ENCODE peak calls at places on chromosomes 1 and 21, in ten cellular contexts. P, U, H, L, K, G, D, Q, A and W are unnamed samples. For H3K27me3, the result is how much of the 10 kb centered on the place peaks cover.

GRCh38 chr1:156602557-156602993 is 1.3 kb upstream of the GPATCH4 start:
- DNase-seq in P (no peak), U (no peak), H (peak), L (no peak), K (no peak), G (no peak), D (no peak), Q (no peak), A (no peak), W (no peak)

GRCh38 chr1:51063121-51063520 is 38.9 kb upstream of the C1orf185 start:
- DNase-seq in P (no peak), U (no peak), H (no peak), L (no peak), K (no peak), G (no peak), D (peak), Q (no peak), A (peak), W (peak)

GRCh38 chr1:94550800-94551241 is 9.3 kb upstream of the F3 start:
- DNase-seq in P (no peak), U (no peak), H (no peak), L (no peak), K (no peak), G (no peak), D (no peak), Q (no peak), A (no peak), W (no peak)

GRCh38 chr1:210653771-210654170 is 325.1 kb downstream of the HHAT start:
- DNase-seq in P (no peak), U (no peak), H (no peak), L (no peak), K (no peak), G (no peak), D (no peak), Q (no peak), A (no peak), W (no peak)

GRCh38 chr1:27342778-27343638 is 1.2 kb downstream of the SYTL1 start:
- DNase-seq in P (peak), U (peak), H (no peak), L (peak), K (no peak), G (no peak), D (no peak), Q (no peak), A (no peak), W (no peak)

GRCh38 chr1:29213055-29213454 is 17.7 kb downstream of the MECR start:
- DNase-seq in P (no peak), U (no peak), H (no peak), L (no peak), K (no peak), G (no peak), D (no peak), Q (no peak), A (no peak), W (no peak)

GRCh38 chr1:32219022-32219421 is 3.1 kb downstream of the TMEM234 start:
- DNase-seq in P (no peak), U (no peak), H (no peak), L (no peak), K (no peak), G (no peak), D (no peak), Q (no peak), A (no peak), W (no peak)

GRCh38 chr1:236388332-236388731 is 5.8 kb upstream of the EDARADD start:
- DNase-seq in P (no peak), U (no peak), H (no peak), L (no peak), K (no peak), G (no peak), D (no peak), Q (no peak), A (no peak), W (no peak)

GRCh38 chr1:92441316-92442311 is 45.1 kb downstream of the GFI1 start:
- DNase-seq in P (no peak), U (no peak), H (peak), L (no peak), K (no peak), G (no peak), D (no peak), Q (no peak), A (no peak), W (no peak)

GRCh38 chr1:160007577-160008200 is 24.1 kb downstream of the PIGM start:
- DNase-seq in P (no peak), U (no peak), H (peak), L (no peak), K (no peak), G (no peak), D (peak), Q (no peak), A (no peak), W (no peak)

GRCh38 chr1:66533804-66534745 is at the start of gene SGIP1:
- DNase-seq in P (peak), U (no peak), H (peak), L (peak), K (peak), G (peak), D (peak), Q (no peak), A (peak), W (peak)

GRCh38 chr21:46146856-46147255 is 8.5 kb downstream of the FTCD start:
- DNase-seq in P (peak), U (no peak), H (no peak), L (no peak), K (no peak), G (no peak), D (no peak), Q (no peak), A (no peak), W (no peak)

GRCh38 chr1:21184266-21184665 is 7.6 kb upstream of the EIF4G3 start:
- DNase-seq in P (no peak), U (no peak), H (no peak), L (no peak), K (no peak), G (no peak), D (no peak), Q (peak), A (no peak), W (no peak)

GRCh38 chr1:196063952-196064351 is 544.3 kb downstream of the KCNT2 start:
- DNase-seq in P (no peak), U (no peak), H (no peak), L (no peak), K (no peak), G (no peak), D (no peak), Q (no peak), A (no peak), W (no peak)

GRCh38 chr1:13700521-13701273 is 709 bp downstream of the PRDM2 start:
- DNase-seq in P (peak), U (peak), H (peak), L (peak), K (peak), G (peak), D (peak), Q (no peak), A (peak), W (no peak)

GRCh38 chr1:228748431-228748830 is 13.2 kb downstream of the RHOU start:
- DNase-seq in P (no peak), U (no peak), H (no peak), L (no peak), K (no peak), G (no peak), D (no peak), Q (no peak), A (no peak), W (no peak)

GRCh38 chr1:48002142-48002541 is 5.0 kb upstream of the TRABD2B start:
- DNase-seq in P (no peak), U (no peak), H (no peak), L (no peak), K (no peak), G (no peak), D (no peak), Q (no peak), A (no peak), W (no peak)

GRCh38 chr1:89971600-89971999 is 23.3 kb upstream of the ZNF326 start:
- DNase-seq in P (no peak), U (no peak), H (no peak), L (no peak), K (no peak), G (no peak), D (no peak), Q (no peak), A (no peak), W (no peak)

GRCh38 chr1:175504875-175505555 is 238.4 kb downstream of the TNR start:
- DNase-seq in P (no peak), U (no peak), H (peak), L (no peak), K (no peak), G (no peak), D (peak), Q (no peak), A (no peak), W (no peak)

GRCh38 chr1:22039594-22040347 is 12.7 kb upstream of the CDC42 start:
- DNase-seq in P (peak), U (peak), H (peak), L (peak), K (peak), G (peak), D (peak), Q (no peak), A (no peak), W (no peak)

GRCh38 chr1:38502772-38503171 is 356.8 kb downstream of the RRAGC start:
- DNase-seq in P (no peak), U (no peak), H (peak), L (no peak), K (no peak), G (no peak), D (peak), Q (no peak), A (no peak), W (no peak)

GRCh38 chr1:226814751-226815496 is 55.5 kb upstream of the PSEN2 start:
- DNase-seq in P (no peak), U (no peak), H (no peak), L (peak), K (peak), G (peak), D (peak), Q (peak), A (peak), W (no peak)

GRCh38 chr1:9293512-9294439 is 1.1 kb downstream of the SPSB1 start:
- DNase-seq in P (peak), U (no peak), H (peak), L (no peak), K (peak), G (no peak), D (peak), Q (no peak), A (peak), W (peak)

GRCh38 chr21:44395260-44395659 is 41.8 kb downstream of the TRPM2 start:
- DNase-seq in P (no peak), U (no peak), H (no peak), L (no peak), K (no peak), G (no peak), D (no peak), Q (no peak), A (no peak), W (no peak)

GRCh38 chr1:159584536-159584935 is 3.1 kb upstream of the APCS start:
- DNase-seq in P (no peak), U (no peak), H (no peak), L (no peak), K (no peak), G (no peak), D (no peak), Q (no peak), A (no peak), W (no peak)

GRCh38 chr1:15332525-15332924 is 77.2 kb upstream of the EFHD2 start:
- DNase-seq in P (no peak), U (no peak), H (no peak), L (no peak), K (no peak), G (no peak), D (no peak), Q (no peak), A (no peak), W (no peak)

GRCh38 chr1:22826630-22827580 is 116.3 kb downstream of the EPHB2 start:
- DNase-seq in P (no peak), U (no peak), H (peak), L (no peak), K (no peak), G (no peak), D (peak), Q (no peak), A (no peak), W (no peak)

GRCh38 chr1:15919316-15919715 is 56.6 kb downstream of the ZBTB17 start:
- DNase-seq in P (no peak), U (peak), H (no peak), L (no peak), K (no peak), G (no peak), D (peak), Q (no peak), A (peak), W (peak)

GRCh38 chr1:177137814-177138213 is 26.7 kb downstream of the ASTN1 start:
- DNase-seq in P (no peak), U (no peak), H (peak), L (no peak), K (no peak), G (no peak), D (no peak), Q (no peak), A (no peak), W (no peak)

GRCh38 chr21:31988492-31989285 is 115.9 kb downstream of the HUNK start:
- DNase-seq in P (no peak), U (no peak), H (no peak), L (no peak), K (no peak), G (peak), D (no peak), Q (no peak), A (no peak), W (no peak)

GRCh38 chr21:42234026-42234425 is 15.1 kb downstream of the ABCG1 start:
- DNase-seq in P (no peak), U (no peak), H (peak), L (peak), K (no peak), G (no peak), D (no peak), Q (no peak), A (no peak), W (no peak)

GRCh38 chr1:107132780-107133179 is 8.1 kb upstream of the NTNG1 start:
- DNase-seq in P (no peak), U (no peak), H (no peak), L (no peak), K (no peak), G (no peak), D (no peak), Q (no peak), A (no peak), W (no peak)

GRCh38 chr1:107339775-107340174 is 198.9 kb downstream of the NTNG1 start:
- DNase-seq in P (no peak), U (no peak), H (no peak), L (no peak), K (no peak), G (no peak), D (no peak), Q (no peak), A (no peak), W (no peak)

GRCh38 chr1:110433803-110434202 is 17.1 kb upstream of the PROK1 start:
- DNase-seq in P (no peak), U (no peak), H (peak), L (peak), K (peak), G (peak), D (peak), Q (no peak), A (peak), W (no peak)

GRCh38 chr1:11684070-11684469 is 3.1 kb upstream of the MAD2L2 start:
- DNase-seq in P (no peak), U (no peak), H (no peak), L (no peak), K (no peak), G (no peak), D (no peak), Q (no peak), A (no peak), W (no peak)

DNA sequence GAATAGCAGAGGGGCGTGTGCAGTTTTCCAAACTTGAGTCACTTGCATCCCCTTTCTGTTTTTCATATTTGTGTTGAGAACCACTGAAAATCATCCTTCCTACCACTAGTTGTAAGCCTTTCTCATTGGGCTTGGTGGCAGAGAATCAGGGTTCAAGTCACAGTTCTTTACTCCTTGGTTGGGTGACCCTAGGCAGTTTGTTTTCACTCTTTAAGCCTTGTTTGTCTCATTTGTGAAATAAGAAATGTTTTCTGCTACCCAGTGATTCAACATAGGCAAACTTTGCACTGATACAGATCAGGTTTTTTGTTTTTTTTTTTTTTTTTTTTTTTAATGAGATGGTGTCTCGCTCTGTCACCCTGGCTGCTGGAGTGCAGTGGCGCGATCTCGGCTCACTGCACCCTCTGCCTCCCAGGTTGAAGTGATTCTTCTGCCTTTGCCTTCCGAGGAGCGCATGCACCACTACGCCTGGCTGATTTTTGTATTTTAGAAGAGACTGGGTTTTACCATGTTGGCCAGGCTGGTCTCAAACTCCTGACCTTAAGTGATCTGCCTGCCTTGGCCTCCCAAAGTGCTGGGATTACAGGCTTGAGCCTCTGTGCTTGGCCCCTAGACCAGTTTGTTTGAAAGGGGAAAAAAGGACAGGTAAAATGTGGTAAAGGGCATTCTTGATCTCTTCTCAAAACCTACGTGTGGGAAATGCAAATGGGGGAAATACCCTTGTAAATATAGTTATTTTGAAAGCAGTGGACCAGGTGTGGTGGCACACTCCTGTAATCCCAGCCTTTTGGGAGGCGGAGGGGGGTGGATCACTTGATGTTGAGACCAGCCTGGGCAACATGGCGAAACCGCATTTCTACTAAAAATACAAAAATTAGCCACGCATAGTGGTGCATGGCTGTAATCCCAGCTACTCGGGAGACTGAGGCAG is 3.2 kb downstream of the CLIC4 start:
- DNase-seq in P (no peak), U (no peak), H (no peak), L (no peak), K (no peak), G (no peak), D (no peak), Q (no peak), A (no peak), W (no peak)
- H3K4me3 ChIP-seq in P (no peak), U (no peak), H (peak), L (peak), K (no peak), G (peak), D (peak), Q (peak), A (peak), W (no peak)

GRCh38 chr1:36667836-36668235 is 185.1 kb upstream of the CSF3R start:
- DNase-seq in P (no peak), U (no peak), H (no peak), L (no peak), K (no peak), G (no peak), D (no peak), Q (no peak), A (no peak), W (no peak)
- H3K27me3 ChIP-seq in P (under half), U (under half), H (under half), L (under half), K (under half), G (half or more), D (under half), Q (half or more), A (under half), W (under half)

DNA sequence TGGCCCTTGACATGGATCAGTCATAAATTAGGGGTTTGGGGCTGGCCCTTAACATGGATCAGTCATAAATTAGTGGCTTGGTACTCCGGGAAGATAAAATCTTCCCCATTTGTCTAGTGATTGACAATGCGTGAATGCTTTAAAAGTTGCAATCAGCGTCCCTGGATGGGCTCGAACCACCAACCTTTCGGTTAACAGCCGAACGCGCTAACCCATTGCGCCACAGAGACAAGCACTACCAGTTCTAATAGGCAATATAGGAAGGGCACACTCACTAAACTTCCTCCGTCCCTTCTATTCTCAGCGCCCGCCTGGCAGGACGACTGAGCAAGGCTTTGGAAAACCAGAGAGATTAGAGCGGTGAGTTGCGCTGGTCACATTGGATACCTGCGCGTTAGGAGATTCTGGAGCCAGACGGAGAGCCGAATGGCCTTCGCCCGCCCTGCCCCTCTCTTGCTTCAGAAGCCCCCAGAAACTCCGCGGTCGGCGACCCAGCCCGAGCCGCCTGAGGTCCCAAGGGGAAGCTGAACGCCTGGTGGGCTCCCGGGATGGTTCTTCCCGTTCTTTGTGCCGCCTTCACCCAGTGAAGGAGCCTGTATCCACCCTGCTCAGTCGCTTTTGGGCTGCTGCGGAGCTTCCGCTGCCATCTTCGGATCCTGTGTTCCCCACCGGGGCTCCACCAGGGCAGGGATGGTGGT is 235.9 kb downstream of the FAM72C start:
- DNase-seq in P (no peak), U (no peak), H (peak), L (peak), K (no peak), G (no peak), D (peak), Q (no peak), A (peak), W (no peak)
- H3K4me3 ChIP-seq in P (no peak), U (no peak), H (peak), L (peak), K (no peak), G (peak), D (peak), Q (peak), A (no peak), W (no peak)

GRCh38 chr1:3031401-3032221 is 10.3 kb downstream of the ACTRT2 start:
- DNase-seq in P (peak), U (no peak), H (no peak), L (no peak), K (no peak), G (peak), D (no peak), Q (peak), A (no peak), W (no peak)

GRCh38 chr1:3029481-3029961 is 8.3 kb downstream of the ACTRT2 start:
- DNase-seq in P (peak), U (no peak), H (no peak), L (no peak), K (no peak), G (peak), D (no peak), Q (peak), A (no peak), W (no peak)

GRCh38 chr1:3030663-3031381 is 9.6 kb downstream of the ACTRT2 start:
- DNase-seq in P (peak), U (no peak), H (no peak), L (peak), K (no peak), G (no peak), D (no peak), Q (peak), A (no peak), W (no peak)

GRCh38 chr1:3028531-3029282 is 7.4 kb downstream of the ACTRT2 start:
- DNase-seq in P (no peak), U (no peak), H (no peak), L (no peak), K (no peak), G (no peak), D (no peak), Q (peak), A (no peak), W (no peak)

DNA sequence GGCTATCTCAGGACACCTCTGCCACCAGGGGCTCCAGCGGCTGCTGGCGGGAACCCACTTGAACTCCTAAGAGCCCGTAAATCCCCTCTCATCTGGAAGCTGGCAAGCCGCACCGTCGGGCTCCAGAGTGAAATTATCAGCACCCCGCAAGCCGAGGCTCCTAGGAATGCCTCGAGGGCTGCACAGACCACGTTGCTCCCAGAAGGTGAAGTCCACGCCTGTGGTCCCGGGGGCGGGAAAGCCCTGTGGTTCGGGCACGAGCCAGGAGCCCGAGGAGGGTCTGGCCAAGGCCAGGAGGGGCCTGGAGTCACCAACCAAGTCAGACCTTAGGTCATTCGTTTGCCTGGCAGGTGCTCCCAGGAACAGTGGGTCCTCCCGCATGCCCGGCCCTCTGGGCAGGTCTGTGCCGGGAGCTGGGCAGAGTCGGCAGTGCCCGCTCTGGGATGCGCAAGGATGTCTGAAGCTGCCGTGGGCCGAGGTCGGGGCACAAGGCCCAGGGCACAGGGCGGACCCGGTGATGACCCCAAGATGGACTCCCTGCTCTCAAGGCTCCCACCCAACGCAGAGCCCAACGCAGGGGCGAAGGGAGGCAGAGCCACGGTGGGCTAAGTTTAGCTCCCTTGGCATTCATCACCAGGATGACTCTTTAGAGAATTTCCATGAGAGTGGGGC is 8.9 kb downstream of the ACTRT2 start:
- DNase-seq in P (peak), U (no peak), H (no peak), L (no peak), K (no peak), G (peak), D (no peak), Q (peak), A (no peak), W (no peak)
- H3K27me3 ChIP-seq in P (under half), U (under half), H (under half), L (under half), K (under half), G (under half), D (under half), Q (half or more), A (under half), W (under half)

GRCh38 chr1:46589529-46589928 is 14.5 kb downstream of the MKNK1 start:
- DNase-seq in P (no peak), U (no peak), H (no peak), L (no peak), K (no peak), G (no peak), D (no peak), Q (no peak), A (no peak), W (no peak)
- H3K4me3 ChIP-seq in P (no peak), U (no peak), H (no peak), L (no peak), K (no peak), G (no peak), D (no peak), Q (no peak), A (no peak), W (no peak)